ENCODE peak calls at places on chromosome 18, in seven cellular contexts. F is AG04449, M is IMR-90, Q is lung, I is uterus, D is thyroid gland, Y is bronchial epithelial cell. G is an unnamed sample.

GRCh38 chr18:55858661-55859111 is 270.7 kb upstream of the TCF4 start:
- DNase-seq in F (no peak), M (no peak), Q (no peak), I (no peak), D (no peak), Y (no peak), G (no peak)

GRCh38 chr18:75165926-75166325 is 43.0 kb downstream of the PTGR3 start:
- DNase-seq in F (no peak), M (no peak), Q (no peak), I (no peak), D (no peak), Y (no peak), G (no peak)

GRCh38 chr18:34609991-34610658 is 100.0 kb upstream of the DTNA start:
- DNase-seq in F (no peak), M (no peak), Q (no peak), I (no peak), D (no peak), Y (no peak), G (no peak)

GRCh38 chr18:38025433-38026038 is 459.9 kb upstream of the CELF4 start:
- DNase-seq in F (no peak), M (no peak), Q (no peak), I (no peak), D (no peak), Y (peak), G (peak)

GRCh38 chr18:31512203-31512764 is 14.3 kb downstream of the DSG2 start:
- DNase-seq in F (no peak), M (peak), Q (no peak), I (no peak), D (no peak), Y (peak), G (peak)

GRCh38 chr18:32237024-32237423 is 47.2 kb downstream of the MEP1B start:
- DNase-seq in F (no peak), M (no peak), Q (no peak), I (no peak), D (no peak), Y (peak), G (peak)

GRCh38 chr18:6731197-6731596 is 1.7 kb downstream of the ARHGAP28 start:
- DNase-seq in F (peak), M (peak), Q (no peak), I (no peak), D (no peak), Y (peak), G (no peak)

GRCh38 chr18:3044931-3045698 is 32.2 kb upstream of the LPIN2 start:
- DNase-seq in F (no peak), M (no peak), Q (peak), I (no peak), D (peak), Y (peak), G (no peak)

GRCh38 chr18:79496237-79496977 is 100.7 kb downstream of the NFATC1 start:
- DNase-seq in F (no peak), M (no peak), Q (no peak), I (peak), D (no peak), Y (no peak), G (no peak)

GRCh38 chr18:21330122-21330701 is 88.2 kb downstream of the GREB1L start:
- DNase-seq in F (no peak), M (no peak), Q (no peak), I (no peak), D (peak), Y (peak), G (peak)

GRCh38 chr18:35642802-35643201 is 61.3 kb downstream of the GALNT1 start:
- DNase-seq in F (no peak), M (peak), Q (no peak), I (no peak), D (no peak), Y (no peak), G (no peak)

GRCh38 chr18:36993068-36993467 is 164.1 kb downstream of the KIAA1328 start:
- DNase-seq in F (peak), M (peak), Q (no peak), I (no peak), D (no peak), Y (peak), G (no peak)

GRCh38 chr18:80200932-80201672 is 46.2 kb downstream of the PARD6G start:
- DNase-seq in F (no peak), M (no peak), Q (no peak), I (no peak), D (no peak), Y (no peak), G (no peak)

GRCh38 chr18:10143601-10144000 is 229.8 kb downstream of the VAPA start:
- DNase-seq in F (no peak), M (no peak), Q (no peak), I (no peak), D (no peak), Y (no peak), G (no peak)

GRCh38 chr18:72672364-72673151 is 128.4 kb upstream of the CBLN2 start:
- DNase-seq in F (no peak), M (peak), Q (no peak), I (no peak), D (peak), Y (peak), G (no peak)

GRCh38 chr18:3493501-3494244 is 43.7 kb downstream of the TGIF1 start:
- DNase-seq in F (no peak), M (no peak), Q (no peak), I (no peak), D (no peak), Y (no peak), G (no peak)

GRCh38 chr18:36354989-36355388 is 57.5 kb downstream of the FHOD3 start:
- DNase-seq in F (peak), M (peak), Q (no peak), I (no peak), D (no peak), Y (peak), G (no peak)

GRCh38 chr18:54020971-54021370 is 203.5 kb downstream of the MBD2 start:
- DNase-seq in F (no peak), M (no peak), Q (no peak), I (no peak), D (no peak), Y (peak), G (no peak)

GRCh38 chr18:62187543-62188378 is 706 bp downstream of the RELCH start:
- DNase-seq in F (no peak), M (peak), Q (peak), I (no peak), D (peak), Y (peak), G (no peak)

GRCh38 chr18:50571606-50572005 is 11.7 kb downstream of the MAPK4 start:
- DNase-seq in F (no peak), M (no peak), Q (no peak), I (no peak), D (no peak), Y (no peak), G (no peak)

GRCh38 chr18:50578651-50579050 is 18.8 kb downstream of the MAPK4 start:
- DNase-seq in F (no peak), M (no peak), Q (no peak), I (no peak), D (no peak), Y (peak), G (no peak)

GRCh38 chr18:50578030-50578429 is 18.1 kb downstream of the MAPK4 start:
- DNase-seq in F (no peak), M (no peak), Q (no peak), I (no peak), D (no peak), Y (no peak), G (no peak)

GRCh38 chr18:50569930-50570329 is 10.0 kb downstream of the MAPK4 start:
- DNase-seq in F (no peak), M (no peak), Q (no peak), I (no peak), D (no peak), Y (no peak), G (no peak)

DNA sequence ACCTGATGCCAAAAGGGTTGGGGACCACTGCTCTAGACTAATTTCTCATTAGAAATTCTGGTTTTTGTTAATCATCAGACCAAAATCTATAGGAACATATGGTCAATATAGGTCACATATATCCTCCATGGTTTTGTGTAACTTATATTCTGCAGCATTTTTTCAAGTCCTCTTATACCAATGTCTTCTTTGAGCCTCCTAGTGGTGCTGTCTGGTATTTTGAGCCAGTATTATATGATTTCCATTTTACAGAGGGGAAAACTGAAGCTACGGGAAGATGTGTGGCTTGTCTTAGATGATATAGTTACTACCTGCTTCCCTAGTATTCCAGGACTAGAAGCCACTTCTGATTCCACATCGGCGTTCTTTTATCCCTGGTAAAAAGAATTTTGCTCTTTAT is 13.8 kb downstream of the MAPK4 start:
- DNase-seq in F (no peak), M (no peak), Q (no peak), I (no peak), D (no peak), Y (peak), G (no peak)
- TF ChIP-seq CTCF in F (no peak), M (no peak), Q (no peak), I (no peak), D (no peak), Y (peak), G (peak)

GRCh38 chr18:11665146-11665545 is 23.9 kb upstream of the GNAL start:
- DNase-seq in F (no peak), M (no peak), Q (no peak), I (no peak), D (no peak), Y (no peak), G (no peak)
- H3K4me3 ChIP-seq in F (no peak), M (no peak), Q (no peak), I (no peak), D (no peak), Y (no peak), G (no peak)

GRCh38 chr18:26405190-26405781 is 143.1 kb downstream of the KCTD1 start:
- DNase-seq in F (no peak), M (peak), Q (no peak), I (no peak), D (peak), Y (peak), G (peak)
- TF ChIP-seq CTCF in F (peak), M (peak), Q (no peak), I (peak), D (peak), Y (peak), G (peak)

GRCh38 chr18:23265691-23266399 is 130.6 kb downstream of the CABLES1 start:
- DNase-seq in F (no peak), M (no peak), Q (no peak), I (no peak), D (no peak), Y (no peak), G (no peak)

GRCh38 chr18:23268641-23269040 is 133.4 kb downstream of the CABLES1 start:
- DNase-seq in F (no peak), M (no peak), Q (no peak), I (no peak), D (no peak), Y (no peak), G (no peak)

GRCh38 chr18:23269931-23270330 is 134.6 kb downstream of the CABLES1 start:
- DNase-seq in F (no peak), M (no peak), Q (no peak), I (no peak), D (no peak), Y (no peak), G (no peak)

GRCh38 chr18:23267447-23267776 is 132.1 kb downstream of the CABLES1 start:
- DNase-seq in F (no peak), M (no peak), Q (no peak), I (no peak), D (no peak), Y (no peak), G (no peak)

GRCh38 chr18:23266717-23267446 is 131.6 kb downstream of the CABLES1 start:
- DNase-seq in F (no peak), M (no peak), Q (no peak), I (no peak), D (no peak), Y (no peak), G (no peak)
- H3K4me3 ChIP-seq in F (no peak), M (no peak), Q (no peak), I (no peak), D (no peak), Y (no peak), G (no peak)

DNA sequence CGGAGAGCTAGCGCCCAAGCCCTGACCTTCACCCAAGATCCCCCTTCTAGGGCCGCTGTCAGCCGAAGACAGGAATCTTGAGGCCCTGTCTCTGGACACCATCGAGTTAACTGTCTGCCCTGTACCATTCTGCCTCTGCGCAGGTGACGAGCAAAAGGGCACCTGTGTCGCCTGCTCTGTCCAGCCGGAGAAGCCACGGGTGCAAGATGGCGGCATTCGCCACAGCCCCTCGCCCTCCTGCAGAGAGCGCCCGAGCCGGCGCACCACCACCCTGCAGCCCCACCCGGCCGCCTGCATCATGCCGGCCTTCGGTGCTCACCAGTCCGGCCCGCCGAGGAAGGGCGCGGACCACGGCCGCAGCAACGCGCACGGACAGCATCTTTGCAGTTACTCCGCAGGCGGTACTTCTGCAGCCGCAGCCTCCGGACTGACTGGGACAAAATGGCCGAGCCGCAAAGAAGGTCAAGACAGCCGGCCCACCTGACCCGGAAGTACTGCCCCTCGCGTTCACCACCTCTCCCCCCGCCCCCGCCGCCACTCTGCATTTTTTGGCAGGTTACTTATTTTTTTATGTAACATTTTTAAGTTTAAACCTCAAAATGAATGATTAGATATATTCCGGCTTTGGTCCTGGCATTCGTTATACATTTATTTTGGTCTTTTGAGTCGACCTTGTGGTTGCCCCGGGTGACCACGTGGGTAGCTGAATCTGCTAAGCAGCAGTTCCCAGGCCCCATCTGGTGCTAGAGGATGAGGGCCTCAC is at the start of gene ATP5F1A:
- DNase-seq in F (no peak), M (peak), Q (peak), I (peak), D (peak), Y (peak), G (no peak)
- TF ChIP-seq CTCF in F (peak), M (peak), Q (no peak), I (no peak), D (no peak), Y (no peak), G (peak)

GRCh38 chr18:12839526-12840196 is 44.4 kb downstream of the PTPN2 start:
- DNase-seq in F (no peak), M (no peak), Q (no peak), I (no peak), D (no peak), Y (peak), G (no peak)
- H3K4me3 ChIP-seq in F (no peak), M (no peak), Q (no peak), I (no peak), D (no peak), Y (no peak), G (no peak)

GRCh38 chr18:8866679-8867078 is 161.3 kb downstream of the MTCL1 start:
- DNase-seq in F (no peak), M (no peak), Q (no peak), I (no peak), D (no peak), Y (no peak), G (no peak)

GRCh38 chr18:8869696-8870095 is 164.3 kb downstream of the MTCL1 start:
- DNase-seq in F (no peak), M (no peak), Q (no peak), I (no peak), D (no peak), Y (no peak), G (no peak)

GRCh38 chr18:8870528-8870927 is 165.2 kb downstream of the MTCL1 start:
- DNase-seq in F (no peak), M (no peak), Q (no peak), I (no peak), D (no peak), Y (peak), G (no peak)

GRCh38 chr18:8868779-8869415 is 163.5 kb downstream of the MTCL1 start:
- DNase-seq in F (no peak), M (no peak), Q (no peak), I (no peak), D (no peak), Y (no peak), G (no peak)

GRCh38 chr18:8868276-8868675 is 162.9 kb downstream of the MTCL1 start:
- DNase-seq in F (no peak), M (no peak), Q (no peak), I (no peak), D (no peak), Y (no peak), G (no peak)
- TF ChIP-seq CTCF in F (no peak), M (no peak), Q (no peak), I (no peak), D (no peak), Y (no peak), G (no peak)

GRCh38 chr18:59986139-59986538 is 86.3 kb downstream of the PMAIP1 start:
- DNase-seq in F (no peak), M (no peak), Q (no peak), I (no peak), D (no peak), Y (no peak), G (no peak)
- H3K4me3 ChIP-seq in F (no peak), M (no peak), Q (no peak), I (no peak), D (no peak), Y (no peak), G (no peak)

GRCh38 chr18:48751727-48752468 is 198.9 kb downstream of the SMAD7 start:
- DNase-seq in F (no peak), M (no peak), Q (no peak), I (no peak), D (peak), Y (no peak), G (no peak)

GRCh38 chr18:48752478-48752877 is 198.3 kb downstream of the SMAD7 start:
- DNase-seq in F (no peak), M (no peak), Q (no peak), I (no peak), D (no peak), Y (no peak), G (no peak)

GRCh38 chr18:48750485-48751175 is 200.1 kb downstream of the SMAD7 start:
- DNase-seq in F (no peak), M (no peak), Q (no peak), I (no peak), D (no peak), Y (no peak), G (no peak)

GRCh38 chr18:48752928-48753327 is 197.8 kb downstream of the SMAD7 start:
- DNase-seq in F (no peak), M (no peak), Q (no peak), I (no peak), D (no peak), Y (no peak), G (no peak)

GRCh38 chr18:48749768-48750167 is 201.0 kb downstream of the SMAD7 start:
- DNase-seq in F (no peak), M (peak), Q (no peak), I (peak), D (no peak), Y (no peak), G (peak)
- TF ChIP-seq CTCF in F (no peak), M (no peak), Q (no peak), I (no peak), D (no peak), Y (no peak), G (no peak)

GRCh38 chr18:42182728-42183700 is 228.0 kb downstream of the PIK3C3 start:
- DNase-seq in F (no peak), M (no peak), Q (no peak), I (no peak), D (no peak), Y (peak), G (no peak)

GRCh38 chr18:42184685-42185477 is 229.8 kb downstream of the PIK3C3 start:
- DNase-seq in F (no peak), M (no peak), Q (no peak), I (no peak), D (no peak), Y (no peak), G (no peak)

GRCh38 chr18:42183746-42184145 is 228.7 kb downstream of the PIK3C3 start:
- DNase-seq in F (peak), M (peak), Q (no peak), I (no peak), D (no peak), Y (peak), G (no peak)

GRCh38 chr18:42178381-42179080 is 223.5 kb downstream of the PIK3C3 start:
- DNase-seq in F (no peak), M (no peak), Q (no peak), I (no peak), D (no peak), Y (no peak), G (no peak)

DNA sequence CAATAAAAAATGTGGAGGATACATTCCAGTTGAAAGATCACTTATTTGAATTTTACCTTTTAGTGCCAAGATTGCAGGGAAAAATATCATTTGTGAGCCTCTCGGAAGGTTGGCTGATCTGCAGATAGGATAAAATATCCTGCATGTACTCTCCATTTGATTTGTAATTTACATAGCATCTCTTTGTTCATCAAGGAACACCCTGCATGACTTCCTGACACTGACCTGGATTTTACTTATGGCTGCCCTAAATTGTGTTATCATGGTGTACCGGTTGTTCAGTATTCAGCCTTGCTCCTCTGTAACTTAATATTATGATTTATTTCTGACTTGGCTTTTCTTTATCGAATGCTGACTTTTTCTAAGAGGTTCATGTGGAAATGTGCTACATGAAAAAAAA is 226.4 kb downstream of the PIK3C3 start:
- DNase-seq in F (no peak), M (no peak), Q (no peak), I (no peak), D (no peak), Y (no peak), G (no peak)
- H3K4me3 ChIP-seq in F (no peak), M (no peak), Q (no peak), I (no peak), D (no peak), Y (no peak), G (no peak)